ENCODE peak calls at places on chromosomes 7 and 10, in four cellular contexts. G is activated CD8-positive, alpha-beta memory T cell treated with anti-CD3 and anti-CD28 coated beads for 4 hours; H is KG1; Z is OCI-LY7. R is an unnamed sample.

GRCh38 chr7:44269943-44270493 is 55.4 kb downstream of the CAMK2B start:
- DNase-seq in G (no peak), H (no peak), Z (no peak), R (no peak)

GRCh38 chr10:6473430-6473829 is 106.6 kb downstream of the PRKCQ start:
- DNase-seq in G (no peak), H (peak), Z (peak), R (peak)

GRCh38 chr10:128519581-128519980 is 393.4 kb upstream of the MKI67 start:
- DNase-seq in G (no peak), H (no peak), Z (no peak), R (no peak)

GRCh38 chr7:132536646-132537395 is 39.4 kb downstream of the PLXNA4 start:
- DNase-seq in G (no peak), H (no peak), Z (no peak), R (no peak)

GRCh38 chr7:37901890-37902524 is 14.6 kb downstream of the SFRP4 start:
- DNase-seq in G (no peak), H (no peak), Z (no peak), R (no peak)

GRCh38 chr7:2007526-2007925 is 225.2 kb downstream of the MAD1L1 start:
- DNase-seq in G (no peak), H (no peak), Z (no peak), R (no peak)

GRCh38 chr10:64059884-64060283 is 538.7 kb downstream of the REEP3 start:
- DNase-seq in G (no peak), H (no peak), Z (no peak), R (no peak)

GRCh38 chr7:132580717-132581285 is 4.5 kb upstream of the PLXNA4 start:
- DNase-seq in G (peak), H (peak), Z (peak), R (peak)

GRCh38 chr7:682810-683209 is 43.7 kb upstream of the DNAAF5 start:
- DNase-seq in G (no peak), H (no peak), Z (no peak), R (no peak)

GRCh38 chr7:25028370-25028971 is 48.5 kb upstream of the OSBPL3 start:
- DNase-seq in G (no peak), H (no peak), Z (no peak), R (peak)

GRCh38 chr7:47480576-47481538 is 101.1 kb downstream of the TNS3 start:
- DNase-seq in G (no peak), H (no peak), Z (no peak), R (no peak)

GRCh38 chr10:11631890-11632587 is 20.6 kb upstream of the USP6NL start:
- DNase-seq in G (no peak), H (no peak), Z (peak), R (no peak)

GRCh38 chr7:129401228-129401967 is 32.8 kb upstream of the STRIP2 start:
- DNase-seq in G (no peak), H (no peak), Z (no peak), R (no peak)

GRCh38 chr7:39353615-39354376 is 212.4 kb upstream of the YAE1 start:
- DNase-seq in G (no peak), H (no peak), Z (no peak), R (no peak)

GRCh38 chr7:74283858-74284447 is 5.3 kb upstream of the CLIP2 start:
- DNase-seq in G (no peak), H (no peak), Z (no peak), R (no peak)

R was measured in effector memory CD4-positive, alpha-beta T cell.